ENCODE peak calls at places on chromosomes 11 and 22, in eight cellular contexts. D is NCI-H1092, N is T-cell, Y is AG09309, G is NCI-H2029 treated with DMSO at 0.1 percent for 48 hours, L is memory B cell, K is PC-3, U is neural crest cell. O is an unnamed sample.
A peak's percentile ranks its signal among the peaks of the same experiment; 100 is the strongest.

GRCh38 chr11:73330569-73331093 is 22.6 kb downstream of the ARHGEF17 start:
- DNase-seq in U (no peak), L (no peak), N (no peak), Y (no peak), D (no peak), K (peak; percentile 26), G (no peak), O (no peak)

GRCh38 chr11:63635762-63636465 is 21.7 kb upstream of the PLAAT3 start:
- DNase-seq in G (no peak), Y (no peak), N (peak; percentile 62), L (peak; percentile 58), U (peak; percentile 71), K (peak; percentile 83), D (no peak), O (peak; percentile 73)

GRCh38 chr22:49676230-49676629 is 151.4 kb downstream of the BRD1 start:
- DNase-seq in G (no peak), Y (no peak), N (no peak), L (no peak), K (no peak), U (no peak), D (no peak), O (no peak)

GRCh38 chr11:11465280-11465679 is 112.2 kb upstream of the CSNK2A3 start:
- DNase-seq in U (no peak), D (no peak), K (no peak), L (no peak), Y (no peak), G (no peak), N (no peak), O (no peak)

GRCh38 chr11:8652140-8652539 is 30.3 kb downstream of the TRIM66 start:
- DNase-seq in L (no peak), D (no peak), G (no peak), N (no peak), Y (peak; percentile 90), K (peak; percentile 58), U (no peak), O (no peak)

GRCh38 chr11:520428-521178 is 13.6 kb upstream of the RNH1 start:
- DNase-seq in Y (no peak), U (no peak), L (no peak), D (no peak), N (no peak), G (no peak), K (no peak), O (no peak)

GRCh38 chr11:2521681-2522630 is 77.1 kb downstream of the KCNQ1 start:
- DNase-seq in N (peak; percentile 19), L (no peak), Y (no peak), U (no peak), G (no peak), K (no peak), D (no peak), O (no peak)

GRCh38 chr11:64202992-64203391 is 3.5 kb upstream of the FERMT3 start:
- DNase-seq in K (no peak), U (no peak), G (no peak), D (no peak), Y (no peak), N (no peak), L (no peak), O (no peak)

GRCh38 chr11:58193403-58193802 is 4.5 kb downstream of the OR9Q2 start:
- DNase-seq in K (no peak), Y (no peak), L (no peak), U (no peak), G (no peak), N (no peak), D (no peak), O (no peak)

GRCh38 chr11:77086521-77087472 is 15.8 kb upstream of the OMP start:
- DNase-seq in N (no peak), Y (no peak), U (no peak), G (no peak), K (no peak), L (no peak), D (no peak), O (no peak)

GRCh38 chr11:58503361-58503856 is 4.5 kb downstream of the OR5B21 start:
- DNase-seq in K (no peak), N (no peak), D (no peak), L (no peak), G (no peak), Y (no peak), U (no peak), O (no peak)

GRCh38 chr11:82046778-82047177 is 686.9 kb downstream of the FAM181B start:
- DNase-seq in N (no peak), L (no peak), D (no peak), G (no peak), Y (peak; percentile 35), U (no peak), K (no peak), O (no peak)

GRCh38 chr22:40414838-40415505 is 44.6 kb downstream of the SGSM3 start:
- DNase-seq in N (no peak), Y (no peak), G (no peak), U (no peak), D (no peak), L (peak; percentile 26), K (no peak), O (no peak)

GRCh38 chr11:47980907-47981621 is 705 bp downstream of the PTPRJ start:
- DNase-seq in U (peak; percentile 63), G (no peak), D (peak; percentile 31), L (peak; percentile 18), N (no peak), K (peak; percentile 39), Y (no peak), O (peak; percentile 79)